ENCODE peak calls at places on chromosomes 3 and 15, in six cellular contexts. E is RWPE1; W is Calu3; T is PC-3; P is HT-29; O is central memory CD4-positive, alpha-beta T cell. Q is an unnamed sample.

GRCh38 chr3:165895919-165896318 is 58.7 kb upstream of the BCHE start:
- DNase-seq in O (no peak), W (peak), T (peak), E (no peak), P (peak), Q (peak)

GRCh38 chr3:54891540-54891897 is 36.3 kb downstream of the LRTM1 start:
- DNase-seq in W (peak), T (peak), P (peak), O (no peak), E (peak), Q (peak)

GRCh38 chr3:57778499-57778898 is 22.4 kb downstream of the SLMAP start:
- DNase-seq in E (no peak), P (no peak), T (no peak), W (no peak), O (no peak), Q (no peak)

GRCh38 chr3:55271549-55271948 is 215.6 kb downstream of the WNT5A start:
- DNase-seq in T (no peak), W (no peak), O (no peak), E (no peak), P (no peak), Q (no peak)

GRCh38 chr3:156665296-156665695 is 9.1 kb upstream of the TIPARP start:
- DNase-seq in E (no peak), P (no peak), W (peak), T (peak), O (no peak), Q (no peak)

GRCh38 chr15:79233236-79233635 is 49.3 kb upstream of the ANKRD34C start:
- DNase-seq in P (no peak), O (no peak), E (no peak), W (no peak), T (no peak), Q (no peak)

GRCh38 chr15:58934521-58934920 is 1.0 kb upstream of the SLTM start:
- DNase-seq in P (no peak), E (peak), W (no peak), T (peak), O (no peak), Q (no peak)

GRCh38 chr3:129286081-129286480 is 7.4 kb downstream of the HMCES start:
- DNase-seq in E (no peak), W (no peak), O (no peak), P (no peak), T (no peak), Q (no peak)

GRCh38 chr3:191257286-191257685 is 58.2 kb downstream of the OSTN start:
- DNase-seq in O (no peak), T (no peak), W (no peak), E (no peak), P (no peak), Q (no peak)

GRCh38 chr15:41944313-41944940 is 27.9 kb downstream of the EHD4 start:
- DNase-seq in P (peak), W (peak), T (peak), E (peak), O (no peak), Q (no peak)

GRCh38 chr3:134846943-134847342 is 51.9 kb downstream of the EPHB1 start:
- DNase-seq in O (no peak), P (no peak), E (peak), T (peak), W (peak), Q (peak)

GRCh38 chr15:76339302-76340197 is 3.0 kb downstream of the ISL2 start:
- DNase-seq in W (no peak), E (no peak), P (no peak), T (no peak), O (no peak), Q (peak)

GRCh38 chr3:47370887-47371697 is 9.7 kb upstream of the PTPN23 start:
- DNase-seq in E (peak), T (no peak), P (peak), O (peak), W (no peak), Q (peak)

GRCh38 chr3:100978036-100978659 is 15.1 kb downstream of the ABI3BP start:
- DNase-seq in E (no peak), W (no peak), O (no peak), T (no peak), P (no peak), Q (no peak)

GRCh38 chr3:127044996-127045395 is 62.1 kb downstream of the PLXNA1 start:
- DNase-seq in E (peak), O (no peak), T (peak), P (no peak), W (peak), Q (no peak)

GRCh38 chr3:56970401-56971002 is 90.0 kb upstream of the SPATA12 start:
- DNase-seq in E (no peak), T (no peak), O (no peak), W (no peak), P (no peak), Q (no peak)

GRCh38 chr3:20125912-20126311 is 60.1 kb downstream of the SGO1 start:
- DNase-seq in P (no peak), T (no peak), W (no peak), O (no peak), E (no peak), Q (no peak)

GRCh38 chr3:5347486-5347885 is 160.0 kb downstream of the EDEM1 start:
- DNase-seq in O (no peak), T (peak), E (no peak), W (no peak), P (no peak), Q (no peak)

GRCh38 chr3:72352176-72352575 is 496.1 kb downstream of the SHQ1 start:
- DNase-seq in E (no peak), T (no peak), O (no peak), P (no peak), W (no peak), Q (no peak)

GRCh38 chr3:38040400-38040799 is 1.4 kb downstream of the DLEC1 start:
- DNase-seq in W (no peak), O (no peak), T (no peak), P (no peak), E (no peak), Q (no peak)

GRCh38 chr3:188720636-188721035 is 451.1 kb upstream of the TPRG1 start:
- DNase-seq in P (no peak), E (peak), T (peak), W (no peak), O (no peak), Q (no peak)